ENCODE peak calls at places on chromosomes 4 and X, in seven cellular contexts. P is HepG2, N is tibial nerve, R is SK-N-SH, O is A549, S is ovary, H is stomach. I is an unnamed sample.

GRCh38 chrX:96713303-96713702 is 28.7 kb downstream of the DIAPH2 start:
- DNase-seq in S (no peak), R (no peak), H (no peak), P (peak), N (no peak), O (no peak), I (no peak)

GRCh38 chrX:95835223-95835622 is 849.4 kb upstream of the DIAPH2 start:
- DNase-seq in N (no peak), S (peak), H (no peak), P (no peak), R (no peak), O (no peak), I (no peak)

GRCh38 chrX:3244203-3244743 is 102.2 kb downstream of the MXRA5 start:
- DNase-seq in S (no peak), P (no peak), H (no peak), N (no peak), R (no peak), O (no peak), I (no peak)

GRCh38 chr4:87896020-87896621 is 63.4 kb downstream of the MEPE start:
- DNase-seq in N (no peak), P (peak), O (peak), R (no peak), H (no peak), S (no peak), I (no peak)

GRCh38 chrX:10636337-10636736 is 16.0 kb upstream of the MID1 start:
- DNase-seq in R (peak), H (no peak), N (no peak), O (peak), P (no peak), S (peak), I (no peak)

GRCh38 chrX:39017716-39018115 is 216.5 kb downstream of the MID1IP1 start:
- DNase-seq in P (peak), R (no peak), N (no peak), S (no peak), O (no peak), H (no peak), I (no peak)

GRCh38 chr4:89254847-89255246 is 52.8 kb downstream of the GPRIN3 start:
- DNase-seq in P (peak), R (peak), N (no peak), O (peak), H (peak), S (no peak), I (no peak)

GRCh38 chr4:87029356-87029755 is 94.5 kb downstream of the AFF1 start:
- DNase-seq in R (no peak), S (no peak), H (no peak), N (peak), O (no peak), P (no peak), I (no peak)

GRCh38 chrX:96407043-96407442 is 277.6 kb upstream of the DIAPH2 start:
- DNase-seq in R (no peak), H (peak), N (peak), S (peak), P (peak), O (peak), I (no peak)

GRCh38 chr4:16582526-16582925 is 315.9 kb downstream of the LDB2 start:
- DNase-seq in H (no peak), R (peak), N (no peak), S (no peak), O (no peak), P (no peak), I (no peak)

GRCh38 chr4:143346208-143346607 is 9.5 kb downstream of the GAB1 start:
- DNase-seq in H (no peak), R (no peak), S (no peak), O (no peak), P (no peak), N (no peak), I (no peak)

GRCh38 chr4:79164961-79165610 is 160.8 kb downstream of the NAA11 start:
- DNase-seq in N (no peak), S (no peak), P (no peak), O (no peak), H (no peak), R (no peak), I (no peak)

GRCh38 chrX:43357741-43358140 is 298.4 kb upstream of the MAOA start:
- DNase-seq in O (no peak), N (no peak), H (no peak), P (no peak), S (no peak), R (no peak), I (no peak)

GRCh38 chr4:153038493-153039311 is 102.6 kb downstream of the FHDC1 start:
- DNase-seq in P (peak), N (no peak), S (no peak), R (no peak), H (peak), O (no peak), I (no peak)

GRCh38 chrX:120310861-120311631 is at the start of gene TMEM255A:
- DNase-seq in H (no peak), O (no peak), S (peak), P (no peak), R (peak), N (no peak), I (no peak)

GRCh38 chr4:78949735-78950134 is 10.5 kb upstream of the PAQR3 start:
- DNase-seq in N (no peak), O (no peak), H (no peak), R (no peak), P (no peak), S (no peak), I (no peak)

GRCh38 chrX:72461288-72461687 is 111.4 kb downstream of the HDAC8 start:
- DNase-seq in N (no peak), H (no peak), R (no peak), O (no peak), P (no peak), S (no peak), I (no peak)

GRCh38 chrX:19855700-19856381 is 31.6 kb downstream of the SH3KBP1 start:
- DNase-seq in P (no peak), O (no peak), R (no peak), H (no peak), S (no peak), N (no peak), I (no peak)

GRCh38 chrX:115898382-115899001 is 272.1 kb upstream of the AGTR2 start:
- DNase-seq in H (peak), O (no peak), S (peak), P (peak), N (no peak), R (peak), I (peak)

GRCh38 chr4:6546681-6547447 is 28.1 kb upstream of the MAN2B2 start:
- DNase-seq in O (peak), S (peak), H (peak), R (peak), P (peak), N (no peak), I (no peak)

GRCh38 chrX:6120329-6120728 is 108.3 kb downstream of the NLGN4X start:
- DNase-seq in S (no peak), P (no peak), R (no peak), H (no peak), N (no peak), O (no peak), I (no peak)

GRCh38 chr4:110172972-110173371 is 25.4 kb downstream of the ELOVL6 start:
- DNase-seq in N (no peak), R (no peak), O (no peak), H (no peak), S (no peak), P (no peak), I (no peak)
- TF ChIP-seq EP300 in N (no peak), R (no peak), O (no peak), H (no peak), S (no peak), P (no peak), I (no peak)

GRCh38 chr4:141614878-141615586 is 21.4 kb upstream of the IL15 start:
- DNase-seq in H (no peak), S (no peak), P (no peak), O (no peak), R (no peak), N (no peak), I (no peak)

GRCh38 chr4:141605425-141605856 is 30.9 kb upstream of the IL15 start:
- DNase-seq in P (no peak), O (no peak), N (no peak), H (no peak), R (no peak), S (no peak), I (peak)

GRCh38 chr4:141609243-141609642 is 27.1 kb upstream of the IL15 start:
- DNase-seq in N (no peak), R (no peak), O (no peak), H (no peak), P (no peak), S (no peak), I (no peak)

DNA sequence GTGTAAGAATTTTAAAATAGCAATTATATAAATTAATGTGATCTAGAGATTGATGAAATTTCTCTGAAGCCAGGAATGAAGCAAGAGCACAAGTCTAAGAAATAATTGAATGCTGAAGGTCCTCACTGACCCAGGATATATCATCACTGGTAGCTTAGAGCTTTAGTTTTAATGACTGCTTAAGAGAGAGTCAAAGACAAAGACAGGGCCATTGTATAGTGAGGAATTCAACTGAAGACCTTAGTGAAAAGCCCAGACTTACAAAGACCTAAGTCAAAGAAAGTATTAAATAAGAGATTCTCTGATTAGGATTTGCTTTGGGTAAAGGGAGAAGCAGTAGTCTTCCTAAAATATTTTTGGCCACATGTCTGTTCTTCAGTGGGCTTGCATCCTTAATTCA is 26.0 kb upstream of the IL15 start:
- DNase-seq in P (no peak), O (no peak), R (no peak), H (no peak), N (no peak), S (no peak), I (no peak)
- TF ChIP-seq EP300 in P (no peak), O (no peak), R (no peak), H (no peak), N (no peak), S (no peak), I (no peak)

GRCh38 chr4:155591784-155592567 is 74.7 kb upstream of the GUCY1A1 start:
- DNase-seq in P (no peak), R (no peak), H (no peak), S (no peak), O (no peak), N (no peak), I (no peak)
- TF ChIP-seq EP300 in P (no peak), R (no peak), H (no peak), S (no peak), O (no peak), N (no peak), I (no peak)

GRCh38 chr4:39406763-39407583 is at the start of gene KLB:
- DNase-seq in R (no peak), N (no peak), O (peak), S (no peak), P (peak), H (no peak), I (no peak)
- TF ChIP-seq EP300 in R (no peak), N (no peak), O (no peak), S (no peak), P (peak), H (no peak), I (no peak)

GRCh38 chr4:151659631-151660030 is 101.2 kb downstream of the GATB start:
- DNase-seq in R (no peak), O (no peak), H (no peak), P (no peak), N (no peak), S (no peak), I (no peak)

GRCh38 chr4:151661873-151662272 is 98.9 kb downstream of the GATB start:
- DNase-seq in O (no peak), H (no peak), S (no peak), N (no peak), R (no peak), P (no peak), I (no peak)

GRCh38 chr4:151660676-151661075 is 100.1 kb downstream of the GATB start:
- DNase-seq in H (no peak), P (no peak), S (no peak), O (no peak), R (no peak), N (no peak), I (no peak)

GRCh38 chr4:151657896-151658295 is 102.9 kb downstream of the GATB start:
- DNase-seq in R (no peak), S (no peak), N (no peak), H (no peak), O (no peak), P (no peak), I (no peak)

GRCh38 chr4:151658959-151659593 is 101.7 kb downstream of the GATB start:
- DNase-seq in P (no peak), N (no peak), S (no peak), O (no peak), R (no peak), H (no peak), I (no peak)
- TF ChIP-seq EP300 in P (no peak), N (no peak), S (no peak), O (no peak), R (no peak), H (no peak), I (no peak)

DNA sequence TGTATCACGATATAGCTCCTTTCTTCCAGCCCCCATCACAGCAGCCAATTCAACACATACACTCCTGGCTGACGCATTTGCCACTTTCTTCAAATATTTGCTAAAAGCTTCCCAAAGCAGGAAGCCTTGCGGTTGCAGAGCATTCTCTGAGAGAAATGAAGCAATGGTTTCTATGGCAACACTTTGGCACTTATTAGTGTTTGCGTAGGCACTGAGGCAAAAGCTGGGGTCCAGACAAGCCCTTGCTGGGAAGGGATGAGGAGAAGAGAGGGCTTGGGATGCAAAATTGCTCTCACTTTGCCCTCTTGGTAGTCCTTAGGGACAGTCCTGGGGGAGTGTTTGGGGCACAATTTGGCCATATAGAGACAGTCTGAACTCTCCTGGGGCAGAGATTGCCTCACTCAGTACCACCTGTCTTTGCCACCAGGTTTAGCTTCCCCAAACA is 55.0 kb upstream of the PAK3 start:
- DNase-seq in O (no peak), N (no peak), P (peak), H (no peak), S (no peak), R (no peak), I (no peak)
- TF ChIP-seq EP300 in O (no peak), N (no peak), P (no peak), H (no peak), S (no peak), R (no peak), I (no peak)

GRCh38 chr4:71639380-71639779 is 144.5 kb downstream of the GC start:
- DNase-seq in H (no peak), O (no peak), R (no peak), S (no peak), P (no peak), N (no peak), I (no peak)
- TF ChIP-seq EP300 in H (no peak), O (no peak), R (no peak), S (no peak), P (no peak), N (no peak), I (no peak)

GRCh38 chr4:99657801-99658200 is at the start of gene C4orf54:
- DNase-seq in P (no peak), O (no peak), H (no peak), N (no peak), R (no peak), S (no peak), I (no peak)

GRCh38 chr4:99664703-99665102 is 7.1 kb upstream of the C4orf54 start:
- DNase-seq in S (no peak), H (no peak), O (no peak), R (no peak), N (no peak), P (no peak), I (no peak)

GRCh38 chr4:99665981-99666380 is 8.4 kb upstream of the C4orf54 start:
- DNase-seq in N (no peak), S (no peak), O (no peak), R (no peak), H (no peak), P (no peak), I (no peak)

GRCh38 chr4:99658666-99659065 is 1.0 kb upstream of the C4orf54 start:
- DNase-seq in O (no peak), S (no peak), P (no peak), H (no peak), R (no peak), N (no peak), I (no peak)

DNA sequence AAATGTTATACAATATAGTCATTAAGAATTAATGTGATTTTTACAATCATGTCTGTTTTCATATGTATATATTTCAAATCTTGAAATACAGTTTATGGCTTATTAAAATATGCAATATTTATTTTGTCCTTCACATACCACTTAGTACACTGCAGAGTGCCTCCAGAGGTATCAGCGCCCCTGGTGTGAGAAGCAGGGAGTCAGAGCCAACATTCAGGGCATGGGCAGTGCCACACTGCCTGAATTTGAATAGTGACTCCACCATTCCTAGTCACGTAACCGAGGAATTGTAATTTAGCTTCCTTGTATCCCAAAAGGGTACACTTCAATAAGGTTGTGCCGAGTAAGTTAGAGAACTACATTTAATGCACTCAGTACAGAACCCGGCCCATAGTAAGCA is 4.3 kb upstream of the C4orf54 start:
- DNase-seq in S (no peak), R (no peak), O (no peak), N (no peak), P (no peak), H (no peak), I (no peak)
- TF ChIP-seq EP300 in S (no peak), R (no peak), O (no peak), N (no peak), P (no peak), H (no peak), I (no peak)

GRCh38 chrX:40580537-40581332 is at the start of gene ATP6AP2:
- DNase-seq in R (peak), N (peak), H (peak), O (peak), S (peak), P (peak), I (peak)
- TF ChIP-seq EP300 in R (no peak), N (peak), H (no peak), O (no peak), S (no peak), P (no peak), I (no peak)